ENCODE peak calls at places on chromosomes 6 and 20, in four cellular contexts. G is body of pancreas; L is stimulated activated CD8-positive, alpha-beta memory T cell treated with anti-CD3 and anti-CD28 coated beads, Interleukin-7, amount 100 ng/mL, for 24 hours; F is stimulated activated CD4-positive, alpha-beta T cell treated with anti-CD3 and anti-CD28 coated beads, Interleukin-12 subunit alpha, Interleukin-12 subunit beta, amount 100 ng/mL, for 48 hours. Y is an unnamed sample.

GRCh38 chr6:154096316-154096715 is 57.3 kb downstream of the OPRM1 start:
- DNase-seq in G (no peak), L (no peak), F (no peak), Y (no peak)

GRCh38 chr20:63275825-63276224 is 3.2 kb downstream of the ARFGAP1 start:
- DNase-seq in G (no peak), L (no peak), F (no peak), Y (no peak)

GRCh38 chr20:36644713-36645109 is 1.3 kb downstream of the SLA2 start:
- DNase-seq in G (no peak), L (no peak), F (no peak), Y (peak; percentile 28)

GRCh38 chr6:149265945-149266344 is 51.6 kb upstream of the TAB2 start:
- DNase-seq in G (no peak), L (no peak), F (no peak), Y (no peak)

GRCh38 chr20:19552896-19553180 is 205.2 kb upstream of the RIN2 start:
- DNase-seq in G (no peak), L (no peak), F (no peak), Y (no peak)

GRCh38 chr6:160667854-160668481 is 3.9 kb upstream of the LPA start:
- DNase-seq in G (peak; percentile 63), L (no peak), F (peak; percentile 14), Y (no peak)

GRCh38 chr6:35489995-35490791 is 6.7 kb downstream of the TEAD3 start:
- DNase-seq in G (peak; percentile 81), L (no peak), F (no peak), Y (no peak)

GRCh38 chr6:90179190-90180169 is 117.2 kb downstream of the BACH2 start:
- DNase-seq in G (no peak), L (no peak), F (no peak), Y (no peak)

GRCh38 chr20:59628171-59628570 is 23.8 kb downstream of the PHACTR3 start:
- DNase-seq in G (no peak), L (no peak), F (no peak), Y (no peak)

GRCh38 chr6:157393667-157394329 is 12.8 kb downstream of the ZDHHC14 start:
- DNase-seq in G (no peak), L (no peak), F (no peak), Y (no peak)

GRCh38 chr6:144383336-144383735 is 98.2 kb downstream of the UTRN start:
- DNase-seq in G (no peak), L (no peak), F (no peak), Y (no peak)

GRCh38 chr20:24779886-24780285 is 169.2 kb upstream of the CST7 start:
- DNase-seq in G (peak; percentile 2), L (no peak), F (no peak), Y (no peak)

GRCh38 chr20:31494131-31494530 is 19.0 kb downstream of the REM1 start:
- DNase-seq in G (peak; percentile 33), L (no peak), F (no peak), Y (no peak)

GRCh38 chr6:137764464-137764863 is 102.6 kb upstream of the TNFAIP3 start:
- DNase-seq in G (no peak), L (no peak), F (no peak), Y (no peak)

GRCh38 chr20:52420805-52421204 is 229.2 kb upstream of the ZFP64 start:
- DNase-seq in G (no peak), L (no peak), F (no peak), Y (no peak)

GRCh38 chr20:54223751-54224150 is 15.9 kb downstream of the PFDN4 start:
- DNase-seq in G (no peak), L (no peak), F (no peak), Y (no peak)

GRCh38 chr6:33696538-33697518 is 14.7 kb downstream of the UQCC2 start:
- DNase-seq in G (peak; percentile 38), L (no peak), F (no peak), Y (no peak)

GRCh38 chr6:135277422-135277821 is 96.3 kb downstream of the MYB start:
- DNase-seq in G (no peak), L (no peak), F (no peak), Y (no peak)

GRCh38 chr6:81766482-81767069 is 14.1 kb upstream of the TENT5A start:
- DNase-seq in G (no peak), L (no peak), F (no peak), Y (no peak)

GRCh38 chr6:45513331-45513730 is 135.6 kb upstream of the SUPT3H start:
- DNase-seq in G (no peak), L (no peak), F (no peak), Y (no peak)

GRCh38 chr20:36574278-36575065 is 1.1 kb downstream of the TGIF2 start:
- DNase-seq in G (peak; percentile 74), L (no peak), F (no peak), Y (peak; percentile 28)

GRCh38 chr6:10266462-10266861 is 148.4 kb downstream of the TFAP2A start:
- DNase-seq in G (no peak), L (no peak), F (no peak), Y (no peak)

GRCh38 chr20:62707281-62707941 is 1.2 kb upstream of the NTSR1 start:
- DNase-seq in G (no peak), L (no peak), F (no peak), Y (no peak)

Y was measured in activated T-helper 9 cell treated with anti-CD3 and anti-CD28 coated beads, Interleukin-2, amount 50 U/mL, for 16 hours.